ENCODE peak calls at places on chromosomes 7 and 10, in nine cellular contexts. L is suprapubic skin, G is astrocyte of the cerebellum, X is endothelial cell, U is fibroblast of lung, V is HFFc6, Z is HL-60, F is endodermal cell, C is AG10803. J is an unnamed sample.

GRCh38 chr10:3825244-3825643 is 40.2 kb upstream of the KLF6 start:
- DNase-seq in L (no peak), G (no peak), X (no peak), U (peak), V (peak), Z (no peak), F (no peak), C (peak), J (no peak)

GRCh38 chr10:124568858-124569622 is 107.4 kb downstream of the LHPP start:
- DNase-seq in L (no peak), G (no peak), X (no peak), U (no peak), V (no peak), Z (no peak), F (no peak), C (no peak), J (no peak)

GRCh38 chr7:952548-953441 is 1.7 kb downstream of the ADAP1 start:
- DNase-seq in L (no peak), G (no peak), X (no peak), U (no peak), V (no peak), Z (no peak), F (peak), C (no peak), J (no peak)

GRCh38 chr7:137696376-137696775 is 150.4 kb downstream of the DGKI start:
- DNase-seq in L (no peak), G (no peak), X (no peak), U (peak), V (no peak), Z (no peak), F (no peak), C (peak), J (no peak)

GRCh38 chr7:123535517-123535916 is 1.1 kb upstream of the IQUB start:
- DNase-seq in L (no peak), G (no peak), X (no peak), U (no peak), V (no peak), Z (no peak), F (no peak), C (no peak), J (no peak)

GRCh38 chr7:118080947-118081346 is 103.0 kb upstream of the LSM8 start:
- DNase-seq in L (no peak), G (peak), X (no peak), U (peak), V (no peak), Z (no peak), F (peak), C (peak), J (no peak)

GRCh38 chr10:17877121-17877520 is 68.0 kb downstream of the MRC1 start:
- DNase-seq in L (no peak), G (no peak), X (no peak), U (no peak), V (no peak), Z (no peak), F (no peak), C (no peak), J (no peak)

GRCh38 chr7:49769285-49769857 is 4.1 kb upstream of the VWC2 start:
- DNase-seq in L (no peak), G (no peak), X (no peak), U (no peak), V (no peak), Z (no peak), F (no peak), C (no peak), J (no peak)

GRCh38 chr7:46651070-46651469 is 730.0 kb upstream of the IGFBP3 start:
- DNase-seq in L (no peak), G (no peak), X (no peak), U (no peak), V (no peak), Z (no peak), F (no peak), C (no peak), J (no peak)

GRCh38 chr7:26626156-26626555 is 238.2 kb downstream of the SKAP2 start:
- DNase-seq in L (no peak), G (no peak), X (no peak), U (no peak), V (no peak), Z (no peak), F (no peak), C (no peak), J (no peak)

GRCh38 chr7:25807212-25807611 is 344.8 kb upstream of the NFE2L3 start:
- DNase-seq in L (no peak), G (no peak), X (no peak), U (no peak), V (no peak), Z (no peak), F (no peak), C (no peak), J (no peak)

GRCh38 chr7:75642810-75643486 is 95.8 kb downstream of the HIP1 start:
- DNase-seq in L (no peak), G (peak), X (peak), U (peak), V (peak), Z (peak), F (peak), C (peak), J (no peak)

DNA sequence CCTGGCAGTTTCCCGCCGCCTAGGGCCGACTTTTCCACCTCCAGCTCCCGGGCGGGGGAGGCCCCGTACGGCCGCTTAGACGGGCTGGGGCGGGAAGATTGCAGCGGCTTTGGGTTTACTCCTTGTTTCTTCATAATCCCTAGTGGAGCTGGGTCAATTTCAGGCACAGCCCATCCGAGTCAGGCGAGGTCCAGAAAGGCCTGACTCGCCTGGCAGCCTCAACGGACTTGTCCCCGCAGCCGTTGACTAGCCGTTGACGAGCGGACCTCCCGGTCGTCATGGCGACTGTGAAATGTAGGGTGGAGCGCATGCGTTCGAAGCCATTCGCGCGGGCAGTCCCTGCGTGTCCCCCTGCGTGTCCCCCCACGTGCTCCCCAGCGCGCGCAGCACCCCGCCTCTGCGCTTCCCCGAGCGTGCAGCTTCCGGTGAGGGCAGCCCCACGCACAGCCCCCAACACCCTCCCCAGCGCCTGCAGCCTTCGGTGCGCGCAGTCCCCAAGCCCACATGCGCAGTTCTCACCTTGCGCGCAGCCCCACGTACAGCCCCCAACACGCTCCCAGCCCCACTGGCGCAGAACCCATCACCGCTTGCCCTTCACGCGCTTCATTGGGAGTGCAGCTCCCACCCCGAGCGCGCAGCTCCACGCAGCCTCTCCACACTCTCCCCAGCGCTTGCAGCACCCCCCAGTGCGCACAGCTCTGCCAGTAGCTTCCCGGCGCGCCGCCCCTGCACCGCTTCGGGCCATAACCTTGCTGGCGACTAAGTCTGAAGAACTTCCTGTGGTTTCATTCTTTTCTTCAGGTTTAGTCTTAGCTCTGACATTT is 67.8 kb downstream of the TBX20 start:
- DNase-seq in L (no peak), G (no peak), X (peak), U (peak), V (no peak), Z (no peak), F (peak), C (peak), J (no peak)
- TF ChIP-seq CTCF in L (no peak), G (no peak), X (no peak), U (no peak), V (no peak), Z (no peak), F (peak), C (no peak), J (peak)

DNA sequence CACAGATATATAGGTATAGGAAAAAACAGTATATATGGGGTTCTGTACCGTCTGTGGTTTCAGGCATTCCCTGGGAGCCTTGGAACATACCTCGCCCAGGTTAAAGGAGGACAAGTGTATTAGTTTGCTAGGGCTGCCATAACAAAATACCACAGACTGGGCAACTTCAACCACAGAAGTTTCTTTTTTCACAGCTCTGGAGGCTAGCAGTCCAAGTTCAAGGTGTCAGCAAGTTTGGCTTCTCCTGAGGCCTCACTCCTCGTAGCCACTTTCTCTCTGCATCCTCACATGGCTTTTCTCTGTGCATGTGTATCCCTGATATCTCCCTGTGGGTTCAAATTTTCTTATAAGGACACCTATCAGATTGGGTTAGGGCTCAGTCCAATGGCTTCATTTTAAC is 189.1 kb downstream of the DNAH11 start:
- DNase-seq in L (no peak), G (no peak), X (no peak), U (no peak), V (no peak), Z (no peak), F (no peak), C (no peak), J (no peak)
- TF ChIP-seq CTCF in L (no peak), G (no peak), X (no peak), U (no peak), V (no peak), Z (no peak), F (no peak), C (no peak), J (no peak)

DNA sequence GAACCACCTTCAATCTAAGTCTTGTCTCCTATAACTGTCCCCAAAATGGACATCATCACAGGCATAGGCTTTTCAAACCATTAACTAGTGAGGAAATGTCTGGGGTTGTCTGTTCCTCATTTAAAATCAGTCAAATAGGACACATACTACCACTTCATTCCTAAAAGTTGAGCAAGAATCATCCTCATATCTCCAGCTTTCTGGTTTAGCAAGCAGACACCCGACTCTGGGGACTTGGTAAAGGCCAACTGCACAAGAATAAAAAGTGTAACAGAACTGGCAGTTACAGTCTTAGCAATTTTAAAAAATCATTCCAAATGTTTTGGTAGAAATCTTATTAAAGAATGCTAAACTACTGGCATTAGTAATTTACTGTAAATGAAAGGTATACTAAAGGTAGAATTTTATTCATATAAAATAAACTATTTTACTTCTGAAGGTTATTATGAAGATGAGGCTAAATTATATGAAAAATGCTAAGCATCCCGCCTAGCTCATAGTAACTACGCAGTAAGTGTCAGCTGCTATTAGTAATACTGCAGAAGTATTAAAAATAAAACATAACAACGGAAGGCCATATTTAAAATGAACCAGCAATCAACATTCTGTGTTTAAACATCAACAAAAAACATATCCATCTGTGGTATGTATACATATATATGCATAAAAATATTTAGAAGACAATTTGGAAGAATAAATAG is 60.8 kb downstream of the ZNF438 start:
- DNase-seq in L (no peak), G (no peak), X (no peak), U (no peak), V (no peak), Z (no peak), F (no peak), C (peak), J (no peak)
- TF ChIP-seq CTCF in L (no peak), G (no peak), X (no peak), U (no peak), V (no peak), Z (no peak), F (no peak), C (no peak), J (no peak)

GRCh38 chr10:90966146-90966545 is 45.3 kb upstream of the ANKRD1 start:
- DNase-seq in L (no peak), G (no peak), X (no peak), U (no peak), V (no peak), Z (no peak), F (no peak), C (no peak), J (no peak)

GRCh38 chr10:90967865-90968264 is 47.0 kb upstream of the ANKRD1 start:
- DNase-seq in L (no peak), G (no peak), X (no peak), U (no peak), V (no peak), Z (no peak), F (no peak), C (no peak), J (no peak)

GRCh38 chr10:90969148-90969547 is 48.3 kb upstream of the ANKRD1 start:
- DNase-seq in L (no peak), G (no peak), X (no peak), U (peak), V (no peak), Z (no peak), F (no peak), C (peak), J (no peak)

GRCh38 chr10:90968448-90969086 is 47.7 kb upstream of the ANKRD1 start:
- DNase-seq in L (no peak), G (peak), X (no peak), U (peak), V (peak), Z (no peak), F (no peak), C (peak), J (peak)

DNA sequence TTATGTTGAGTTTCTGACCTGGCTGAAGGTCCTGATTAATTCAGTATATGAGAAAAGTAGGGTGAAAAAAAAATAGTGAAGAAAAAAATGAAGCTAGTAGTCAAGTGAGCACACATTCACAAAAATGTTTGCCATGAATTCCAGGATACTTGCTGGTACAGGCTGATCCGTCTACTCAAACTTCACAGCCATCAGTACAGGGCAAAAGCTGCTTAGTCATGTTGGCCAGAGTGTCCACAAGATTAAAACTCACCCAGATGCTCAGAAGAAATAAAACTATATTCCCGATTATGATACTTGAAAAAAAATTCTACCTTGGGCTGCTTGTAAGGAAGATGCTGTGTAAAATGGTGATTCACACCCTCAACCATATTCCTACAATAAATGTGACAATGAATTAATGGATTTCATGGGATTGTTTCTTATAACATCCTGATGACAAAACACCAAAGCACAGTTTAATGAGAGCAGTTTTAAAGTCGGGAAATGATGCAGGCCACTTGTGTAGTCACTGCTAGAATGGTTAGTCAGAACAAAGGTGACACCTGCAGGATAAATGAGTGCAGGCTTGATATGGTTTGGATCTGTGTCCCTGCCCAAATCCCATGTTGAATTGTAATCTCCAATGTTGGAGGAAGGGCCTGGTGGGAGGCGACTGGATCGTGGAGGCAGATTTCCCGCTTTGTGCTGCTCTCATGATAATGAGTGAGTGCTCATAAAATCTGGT is 49.2 kb upstream of the ANKRD1 start:
- DNase-seq in L (no peak), G (no peak), X (no peak), U (peak), V (peak), Z (no peak), F (no peak), C (peak), J (peak)
- TF ChIP-seq CTCF in L (no peak), G (no peak), X (no peak), U (no peak), V (peak), Z (no peak), F (peak), C (no peak), J (no peak)

J was measured in AG04449.